ENCODE peak calls at places on chromosomes 5 and 9, in four cellular contexts. Z, J, H and L are unnamed samples.
A peak's percentile ranks its signal among the peaks of the same experiment; 100 is the strongest.

GRCh38 chr9:106449528-106449927 is 413.4 kb upstream of the ZNF462 start:
- DNase-seq in Z (no peak), J (no peak), H (no peak), L (no peak)

GRCh38 chr9:13268469-13268868 is 11.0 kb downstream of the MPDZ start:
- DNase-seq in Z (no peak), J (no peak), H (no peak), L (peak; percentile 91)

GRCh38 chr9:99127372-99128132 is 22.6 kb downstream of the TGFBR1 start:
- DNase-seq in Z (no peak), J (no peak), H (no peak), L (peak; percentile 85)

GRCh38 chr5:60295423-60295822 is 401.9 kb upstream of the PDE4D start:
- DNase-seq in Z (peak; percentile 31), J (no peak), H (no peak), L (peak; percentile 15)

GRCh38 chr9:113922160-113922559 is 46.1 kb downstream of the ZNF618 start:
- DNase-seq in Z (no peak), J (no peak), H (no peak), L (no peak)

GRCh38 chr9:82489579-82489915 is 501.0 kb downstream of the SPATA31D1 start:
- DNase-seq in Z (no peak), J (no peak), H (no peak), L (peak; percentile 55)

GRCh38 chr5:179410291-179411160 is 65.3 kb upstream of the ADAMTS2 start:
- DNase-seq in Z (no peak), J (no peak), H (no peak), L (no peak)

GRCh38 chr9:133170716-133171115 is 7.0 kb upstream of the GBGT1 start:
- DNase-seq in Z (no peak), J (no peak), H (no peak), L (no peak)

GRCh38 chr9:123302348-123303214 is 34.2 kb upstream of the STRBP start:
- DNase-seq in Z (no peak), J (no peak), H (no peak), L (no peak)

GRCh38 chr5:122478741-122479459 is 166.9 kb downstream of the SNCAIP start:
- DNase-seq in Z (no peak), J (no peak), H (no peak), L (no peak)

GRCh38 chr9:134689320-134690181 is 47.9 kb downstream of the COL5A1 start:
- DNase-seq in Z (peak; percentile 66), J (no peak), H (no peak), L (no peak)

GRCh38 chr9:73219985-73220626 is 68.4 kb downstream of the ANXA1 start:
- DNase-seq in Z (no peak), J (peak; percentile 41), H (no peak), L (peak; percentile 80)

GRCh38 chr5:168578006-168578405 is 1.2 kb downstream of the PANK3 start:
- DNase-seq in Z (no peak), J (no peak), H (no peak), L (peak; percentile 29)

GRCh38 chr5:116660929-116661328 is 86.3 kb upstream of the SEMA6A start:
- DNase-seq in Z (no peak), J (no peak), H (no peak), L (no peak)

GRCh38 chr5:56191646-56192045 is 41.5 kb downstream of the ANKRD55 start:
- DNase-seq in Z (no peak), J (no peak), H (no peak), L (no peak)

GRCh38 chr5:32865475-32865874 is 154.4 kb downstream of the NPR3 start:
- DNase-seq in Z (no peak), J (no peak), H (no peak), L (peak; percentile 77)

GRCh38 chr5:91016954-91017690 is 366.0 kb downstream of the ARRDC3 start:
- DNase-seq in Z (no peak), J (no peak), H (no peak), L (peak; percentile 25)

GRCh38 chr9:16150938-16151650 is 598.3 kb downstream of the CCDC171 start:
- DNase-seq in Z (no peak), J (no peak), H (no peak), L (no peak)

GRCh38 chr9:120625222-120625621 is 45.3 kb upstream of the CDK5RAP2 start:
- DNase-seq in Z (no peak), J (no peak), H (no peak), L (peak; percentile 18)

GRCh38 chr5:27494845-27495244 is 456.5 kb upstream of the CDH9 start:
- DNase-seq in Z (no peak), J (no peak), H (no peak), L (peak; percentile 16)

GRCh38 chr5:142388696-142389095 is 63.9 kb upstream of the SPRY4 start:
- DNase-seq in Z (no peak), J (no peak), H (no peak), L (peak; percentile 29)

GRCh38 chr5:171425596-171426244 is 6.3 kb downstream of the FGF18 start:
- DNase-seq in Z (no peak), J (no peak), H (no peak), L (no peak)

GRCh38 chr9:115133649-115134048 is 15.7 kb upstream of the TNC start:
- DNase-seq in Z (no peak), J (no peak), H (no peak), L (peak; percentile 95)

GRCh38 chr9:36991516-36992134 is 42.4 kb downstream of the PAX5 start:
- DNase-seq in Z (no peak), J (peak; percentile 23), H (no peak), L (no peak)

GRCh38 chr9:137028281-137029057 is 432 bp upstream of the ABCA2 start:
- DNase-seq in Z (peak; percentile 82), J (peak; percentile 51), H (no peak), L (no peak)

GRCh38 chr5:73591102-73591695 is 25.7 kb downstream of the UTP15 start:
- DNase-seq in Z (peak; percentile 26), J (peak; percentile 7), H (no peak), L (peak; percentile 64)

GRCh38 chr5:9562101-9562500 is 16.2 kb upstream of the SEMA5A start:
- DNase-seq in Z (no peak), J (no peak), H (no peak), L (no peak)

GRCh38 chr9:4308482-4308881 is 8.6 kb upstream of the GLIS3 start:
- DNase-seq in Z (no peak), J (no peak), H (no peak), L (no peak)

GRCh38 chr5:33170414-33170813 is 270.4 kb upstream of the TARS1 start:
- DNase-seq in Z (no peak), J (no peak), H (no peak), L (peak; percentile 7)

GRCh38 chr5:149760700-149761187 is 30.6 kb downstream of the PPARGC1B start:
- DNase-seq in Z (no peak), J (no peak), H (no peak), L (no peak)

GRCh38 chr5:58818515-58818914 is 235.6 kb downstream of the RAB3C start:
- DNase-seq in Z (no peak), J (no peak), H (no peak), L (no peak)

GRCh38 chr5:83802686-83803085 is 82.0 kb upstream of the HAPLN1 start:
- DNase-seq in Z (no peak), J (no peak), H (no peak), L (peak; percentile 53)

GRCh38 chr9:26551451-26551850 is 341.2 kb downstream of the CAAP1 start:
- DNase-seq in Z (no peak), J (no peak), H (no peak), L (no peak)

GRCh38 chr5:147752033-147752432 is 30.5 kb downstream of the JAKMIP2 start:
- DNase-seq in Z (no peak), J (no peak), H (no peak), L (no peak)

GRCh38 chr9:133396952-133397351 is 20.8 kb downstream of the STKLD1 start:
- DNase-seq in Z (no peak), J (no peak), H (no peak), L (no peak)

GRCh38 chr9:129677456-129677855 is 12.0 kb downstream of the PRRX2 start:
- DNase-seq in Z (no peak), J (no peak), H (no peak), L (no peak)

GRCh38 chr9:126791406-126792230 is 13.2 kb upstream of the ZBTB43 start:
- DNase-seq in Z (no peak), J (no peak), H (no peak), L (peak; percentile 65)

GRCh38 chr5:150122158-150122510 is 33.5 kb downstream of the PDGFRB start:
- DNase-seq in Z (no peak), J (peak; percentile 6), H (no peak), L (no peak)